ENCODE peak calls at places on chromosomes 4 and X, in five cellular contexts. A is IMR-90, K is K562, Y is SK-N-SH, Q is GM12878. U is an unnamed sample. For H3K4me1, the result is how much of the 10 kb centered on the place peaks cover.

GRCh38 chr4:37664696-37665095 is 21.5 kb downstream of the RELL1 start:
- DNase-seq in Q (no peak), A (no peak), Y (no peak), K (no peak), U (no peak)

GRCh38 chrX:57528670-57529255 is 63.0 kb upstream of the ZXDB start:
- DNase-seq in Q (no peak), K (no peak), Y (no peak), A (peak), U (no peak)

GRCh38 chr4:1517592-1518411 is 111.6 kb upstream of the NKX1-1 start:
- DNase-seq in K (no peak), Q (no peak), Y (no peak), A (no peak), U (no peak)

GRCh38 chrX:138704101-138704500 is 7.4 kb downstream of the FGF13 start:
- DNase-seq in K (no peak), Y (no peak), Q (no peak), A (no peak), U (no peak)

GRCh38 chr4:3563403-3563802 is 31.2 kb upstream of the LRPAP1 start:
- DNase-seq in K (no peak), A (no peak), Q (no peak), Y (no peak), U (no peak)

GRCh38 chr4:39718366-39719323 is 20.7 kb downstream of the UBE2K start:
- DNase-seq in Y (no peak), K (no peak), A (no peak), Q (no peak), U (no peak)

GRCh38 chrX:9923357-9923756 is 43.8 kb upstream of the CLDN34 start:
- DNase-seq in Y (no peak), K (no peak), Q (no peak), A (no peak), U (no peak)

GRCh38 chr4:13484749-13485345 is 707 bp upstream of the RAB28 start:
- DNase-seq in Q (no peak), Y (no peak), K (peak), A (peak), U (peak)

DNA sequence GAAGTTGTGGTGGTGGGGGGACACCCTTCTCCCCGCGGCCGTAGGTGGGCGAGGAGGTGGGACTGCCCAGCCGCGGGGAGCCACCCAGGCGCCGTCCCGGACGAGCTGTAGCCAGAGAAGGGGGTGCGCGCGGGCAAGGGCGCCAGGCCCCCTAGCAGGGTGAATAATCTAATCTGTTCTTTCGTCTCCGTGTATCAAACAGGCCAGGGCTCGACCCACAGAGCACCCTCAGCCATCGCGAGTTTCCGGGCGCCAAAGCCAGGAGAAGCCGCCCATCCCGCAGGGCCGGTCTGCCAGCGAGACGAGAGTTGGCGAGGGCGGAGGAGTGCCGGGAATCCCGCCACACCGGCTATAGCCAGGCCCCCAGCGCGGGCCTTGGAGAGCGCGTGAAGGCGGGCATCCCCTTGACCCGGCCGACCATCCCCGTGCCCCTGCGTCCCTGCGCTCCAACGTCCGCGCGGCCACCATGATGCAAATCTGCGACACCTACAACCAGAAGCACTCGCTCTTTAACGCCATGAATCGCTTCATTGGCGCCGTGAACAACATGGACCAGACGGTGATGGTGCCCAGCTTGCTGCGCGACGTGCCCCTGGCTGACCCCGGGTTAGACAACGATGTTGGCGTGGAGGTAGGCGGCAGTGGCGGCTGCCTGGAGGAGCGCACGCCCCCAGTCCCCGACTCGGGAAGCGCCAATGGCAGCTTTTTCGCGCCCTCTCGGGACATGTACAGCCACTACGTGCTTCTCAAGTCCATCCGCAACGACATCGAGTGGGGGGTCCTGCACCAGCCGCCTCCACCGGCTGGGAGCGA is 3.4 kb downstream of the MID1IP1 start:
- DNase-seq in A (no peak), Q (no peak), Y (peak), K (no peak), U (peak)
- TF ChIP-seq RCOR1 in A (no peak), Q (no peak), Y (no peak), K (no peak), U (no peak)

DNA sequence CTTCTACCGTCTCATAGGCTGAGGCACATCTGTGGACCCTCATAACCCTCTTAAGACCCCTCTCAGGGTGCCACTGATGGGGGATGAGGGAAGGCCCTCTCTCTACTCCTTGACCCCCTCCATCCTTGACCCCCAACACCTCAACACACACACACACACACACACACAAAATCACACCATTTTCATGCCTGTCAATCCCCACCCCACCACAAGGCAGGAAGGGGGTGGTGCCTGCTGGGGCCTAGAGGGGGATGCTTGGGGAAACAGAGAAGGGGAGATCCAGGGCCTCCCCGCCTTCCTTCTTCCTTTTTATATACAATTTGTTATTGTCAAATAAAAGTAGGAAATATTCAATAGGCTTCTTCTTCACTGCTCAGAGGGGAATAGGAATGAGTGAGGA is 1.2 kb upstream of the EBP start:
- DNase-seq in A (no peak), Q (no peak), K (no peak), Y (no peak), U (no peak)
- H3K4me1 ChIP-seq in A (under half), Q (under half), K (under half), Y (under half), U (under half)

DNA sequence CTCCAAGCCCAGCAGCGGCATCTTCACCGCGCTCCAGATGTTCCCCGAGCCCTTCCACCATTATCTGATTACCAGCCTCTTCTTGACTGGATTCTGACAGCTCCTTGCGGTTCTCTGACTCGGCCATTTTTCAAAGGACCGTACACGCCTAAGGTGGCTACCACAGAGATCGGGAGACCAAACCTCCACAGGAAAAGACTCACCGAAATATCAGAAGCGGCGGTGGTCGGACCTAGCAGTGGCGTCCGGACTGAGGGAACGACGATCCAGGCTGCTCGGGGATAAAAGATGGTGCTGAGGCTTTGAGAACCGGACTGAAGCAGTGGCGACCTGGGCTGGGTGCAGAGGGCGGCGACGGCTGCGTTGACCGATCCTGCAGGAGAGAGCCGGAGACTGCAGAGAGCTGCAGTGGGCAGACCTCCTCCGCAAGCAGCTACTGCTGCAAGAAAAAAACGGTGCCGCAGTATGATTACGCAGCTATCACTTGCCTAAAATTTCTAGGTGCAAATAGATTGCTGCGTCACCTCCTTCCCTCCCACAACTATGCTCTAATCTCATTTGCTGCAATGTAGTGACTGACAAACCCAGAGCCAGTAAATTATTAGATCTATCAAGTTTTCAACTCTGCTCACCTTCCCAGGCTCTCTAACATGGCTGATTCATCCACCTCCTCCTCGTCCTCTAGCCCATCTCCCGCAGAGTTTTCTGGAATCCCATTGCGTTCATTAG is at the start of gene NAP1L2:
- DNase-seq in Q (no peak), K (no peak), A (no peak), Y (no peak), U (peak)
- TF ChIP-seq RCOR1 in Q (no peak), K (no peak), A (no peak), Y (no peak), U (no peak)

GRCh38 chr4:184798504-184798903 is 27.3 kb downstream of the ACSL1 start:
- DNase-seq in K (no peak), Q (no peak), Y (no peak), A (no peak), U (no peak)
- H3K4me1 ChIP-seq in K (under half), Q (under half), Y (under half), A (under half), U (under half)

GRCh38 chr4:44071959-44072955 is 376.4 kb downstream of the KCTD8 start:
- DNase-seq in A (no peak), Q (no peak), K (no peak), Y (no peak), U (no peak)
- TF ChIP-seq RCOR1 in A (no peak), Q (no peak), K (no peak), Y (no peak), U (no peak)

GRCh38 chrX:13010546-13010945 is 33.9 kb downstream of the FAM9C start:
- DNase-seq in A (no peak), Y (no peak), Q (no peak), K (no peak), U (no peak)

GRCh38 chrX:13008851-13009250 is 33.9 kb downstream of the TMSB4X start:
- DNase-seq in K (no peak), A (no peak), Q (no peak), Y (no peak), U (no peak)

GRCh38 chrX:13009256-13009655 is 34.3 kb downstream of the TMSB4X start:
- DNase-seq in Y (no peak), K (no peak), A (no peak), Q (no peak), U (no peak)

GRCh38 chrX:13008189-13008533 is 33.3 kb downstream of the TMSB4X start:
- DNase-seq in A (peak), Y (no peak), Q (no peak), K (no peak), U (no peak)

GRCh38 chrX:13009844-13010243 is 34.6 kb downstream of the FAM9C start:
- DNase-seq in A (peak), Q (no peak), K (no peak), Y (no peak), U (no peak)
- H3K4me1 ChIP-seq in A (under half), Q (half or more), K (under half), Y (under half), U (half or more)

GRCh38 chr4:123564758-123565346 is 168.3 kb downstream of the SPRY1 start:
- DNase-seq in Y (peak), A (peak), Q (peak), K (peak), U (peak)
- TF ChIP-seq RCOR1 in Y (no peak), A (no peak), Q (no peak), K (no peak), U (no peak)

U was measured in A549.